ENCODE peak calls at places on chromosomes 4 and X, in ten cellular contexts. F is testis, B is AG09309, M is cardiac muscle cell, X is neuronal stem cell, J is epithelial cell of esophagus, E is astrocyte, Z is IMR-90, N is fibroblast of villous mesenchyme, V is stomach. L is an unnamed sample.
A peak's percentile ranks its signal among the peaks of the same experiment; 100 is the strongest.

GRCh38 chrX:19673334-19674040 is 158.2 kb upstream of the MAP3K15 start:
- DNase-seq in F (peak; percentile 27), B (peak; percentile 75), M (no peak), X (no peak), J (peak; percentile 89), E (peak; percentile 93), Z (peak; percentile 95), N (peak; percentile 93), V (peak; percentile 49), L (no peak)

GRCh38 chr4:2419814-2420213 is 1.1 kb downstream of the CFAP99 start:
- DNase-seq in F (peak; percentile 77), B (no peak), M (no peak), X (no peak), J (no peak), E (no peak), Z (no peak), N (no peak), V (no peak), L (no peak)

GRCh38 chr4:173403051-173403450 is 4.1 kb upstream of the SCRG1 start:
- DNase-seq in F (no peak), B (peak; percentile 66), M (no peak), X (no peak), J (peak; percentile 80), E (no peak), Z (peak; percentile 39), N (no peak), V (no peak), L (no peak)

GRCh38 chr4:119026662-119027444 is 108.8 kb upstream of the MYOZ2 start:
- DNase-seq in F (no peak), B (no peak), M (no peak), X (no peak), J (no peak), E (no peak), Z (no peak), N (peak; percentile 46), V (no peak), L (no peak)

GRCh38 chr4:139655116-139655515 is 10.5 kb upstream of the MGST2 start:
- DNase-seq in F (peak; percentile 37), B (peak; percentile 27), M (peak; percentile 41), X (no peak), J (peak; percentile 80), E (peak; percentile 39), Z (peak; percentile 48), N (peak; percentile 42), V (no peak), L (peak; percentile 33)

GRCh38 chr4:11614426-11614825 is 185.7 kb upstream of the HS3ST1 start:
- DNase-seq in F (no peak), B (no peak), M (no peak), X (no peak), J (peak; percentile 98), E (peak; percentile 31), Z (peak; percentile 37), N (no peak), V (peak; percentile 35), L (no peak)

GRCh38 chr4:1937550-1937949 is 66.4 kb downstream of the NSD2 start:
- DNase-seq in F (no peak), B (no peak), M (no peak), X (no peak), J (no peak), E (no peak), Z (no peak), N (no peak), V (no peak), L (no peak)

GRCh38 chrX:13266641-13267420 is 53.0 kb downstream of the ATXN3L start:
- DNase-seq in F (no peak), B (no peak), M (no peak), X (peak; percentile 51), J (peak; percentile 82), E (peak; percentile 52), Z (peak; percentile 49), N (no peak), V (no peak), L (peak; percentile 93)

GRCh38 chr4:40827774-40828173 is 78.0 kb downstream of the NSUN7 start:
- DNase-seq in F (no peak), B (no peak), M (no peak), X (no peak), J (no peak), E (no peak), Z (peak; percentile 6), N (no peak), V (no peak), L (no peak)

GRCh38 chr4:176102414-176102813 is 36.8 kb downstream of the WDR17 start:
- DNase-seq in F (no peak), B (no peak), M (no peak), X (no peak), J (no peak), E (no peak), Z (no peak), N (no peak), V (no peak), L (no peak)

GRCh38 chrX:94560930-94561329 is 886.9 kb downstream of the FAM133A start:
- DNase-seq in F (no peak), B (no peak), M (no peak), X (no peak), J (no peak), E (no peak), Z (no peak), N (no peak), V (no peak), L (no peak)

GRCh38 chr4:141458501-141458900 is 177.9 kb upstream of the IL15 start:
- DNase-seq in F (no peak), B (no peak), M (no peak), X (no peak), J (peak; percentile 84), E (no peak), Z (peak; percentile 27), N (no peak), V (no peak), L (no peak)

DNA sequence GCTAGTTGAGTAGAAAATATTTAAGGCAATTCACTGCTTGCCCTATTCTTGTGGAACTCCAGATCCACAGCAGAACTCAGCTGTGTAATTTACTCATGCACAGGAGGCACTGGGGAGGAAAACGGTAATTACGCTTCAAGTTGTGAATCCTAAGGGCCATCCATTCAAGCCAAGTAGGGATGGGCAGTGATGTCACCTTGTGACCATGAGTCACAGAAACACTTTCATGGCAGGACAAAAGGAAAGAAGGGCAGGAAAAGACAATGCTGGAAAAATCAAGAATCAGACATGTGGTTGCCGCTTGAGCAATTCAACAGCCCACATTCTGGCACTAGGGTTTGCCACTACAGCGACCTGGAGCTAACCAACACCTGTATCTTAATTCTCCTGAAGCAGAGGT is 1.4 kb downstream of the PAQR3 start:
- DNase-seq in F (no peak), B (no peak), M (no peak), X (no peak), J (peak; percentile 22), E (peak; percentile 39), Z (peak; percentile 16), N (no peak), V (no peak), L (no peak)
- H3K4me3 ChIP-seq in F (peak overlapping the region; percentile 94), B (no peak overlapping the region), M (peak overlapping the region; percentile 48), X (peak overlapping the region; percentile 99), J (no peak overlapping the region), E (peak overlapping the region; percentile 91), Z (no peak overlapping the region), N (no peak overlapping the region), V (no peak overlapping the region), L (peak overlapping the region; percentile 79)

GRCh38 chrX:39162322-39162721 is 361.1 kb downstream of the MID1IP1 start:
- DNase-seq in F (peak; percentile 38), B (no peak), M (no peak), X (no peak), J (no peak), E (no peak), Z (no peak), N (no peak), V (no peak), L (peak; percentile 54)
- H3K4me3 ChIP-seq in F (no peak overlapping the region), B (no peak overlapping the region), M (no peak overlapping the region), X (no peak overlapping the region), J (no peak overlapping the region), E (no peak overlapping the region), Z (no peak overlapping the region), N (no peak overlapping the region), V (no peak overlapping the region), L (peak overlapping the region; percentile 24)

GRCh38 chr4:99894998-99895397 is 771 bp upstream of the LAMTOR3 start:
- DNase-seq in F (no peak), B (no peak), M (no peak), X (no peak), J (no peak), E (no peak), Z (no peak), N (no peak), V (no peak), L (no peak)

GRCh38 chr4:99893029-99893428 is 1.2 kb downstream of the LAMTOR3 start:
- DNase-seq in F (no peak), B (no peak), M (no peak), X (no peak), J (no peak), E (no peak), Z (no peak), N (no peak), V (no peak), L (no peak)

DNA sequence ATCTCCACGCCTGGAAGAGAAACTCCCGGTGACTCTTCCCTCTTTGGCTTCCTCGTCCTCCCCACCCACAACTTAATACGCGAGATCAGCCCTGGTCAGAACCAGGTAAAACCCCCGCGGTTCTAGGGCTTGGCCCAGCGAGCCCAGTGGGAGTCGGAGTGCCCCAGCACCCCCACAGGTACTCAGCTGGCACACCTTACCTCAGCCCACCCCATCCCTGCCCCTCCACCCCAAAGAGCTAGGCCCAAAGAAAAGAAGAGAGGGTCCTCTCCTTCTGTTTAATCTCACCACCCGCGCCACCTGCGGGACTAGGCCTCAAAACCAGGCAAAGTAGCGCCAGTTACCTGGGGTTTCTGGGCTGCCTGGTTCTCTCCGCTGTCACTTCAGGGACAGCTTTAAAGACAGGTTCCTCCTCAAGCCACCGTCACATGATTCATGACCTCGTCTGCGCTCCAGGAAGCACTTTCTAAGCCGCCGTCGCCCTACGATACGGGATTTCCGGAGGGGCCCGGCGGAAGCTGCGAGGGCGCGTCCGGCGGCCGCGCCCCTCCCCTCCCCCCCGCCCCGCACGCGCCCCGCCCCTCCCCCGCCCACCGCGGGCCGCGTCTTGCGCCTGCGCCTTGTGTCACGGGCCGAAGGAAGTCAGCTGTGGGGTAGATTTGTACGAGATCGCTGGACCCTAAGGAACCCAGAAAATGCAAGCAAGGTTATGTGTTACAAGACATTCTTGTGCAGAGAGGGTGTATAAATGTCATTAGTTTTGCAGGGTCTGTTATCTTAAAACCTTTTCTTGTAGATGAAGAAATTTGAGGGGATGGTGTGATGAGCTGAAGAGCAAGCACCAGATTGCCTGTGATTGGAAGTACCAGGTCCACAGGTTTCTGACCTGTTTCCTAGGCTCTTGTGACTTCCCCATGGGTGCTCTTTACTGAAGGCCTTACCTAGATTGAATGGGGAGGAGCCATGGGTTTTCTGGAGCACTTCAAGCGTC is at the start of gene LAMTOR3:
- DNase-seq in F (peak; percentile 95), B (peak; percentile 57), M (peak; percentile 95), X (peak; percentile 69), J (peak; percentile 94), E (peak; percentile 78), Z (peak; percentile 88), N (peak; percentile 92), V (peak; percentile 91), L (peak; percentile 92)
- H3K4me3 ChIP-seq in F (peak within 1 kb of the TSS; percentile 80), B (peak within 1 kb of the TSS; percentile 99), M (peak within 1 kb of the TSS; percentile 99), X (peak within 1 kb of the TSS; percentile 89), J (peak within 1 kb of the TSS; percentile 93), E (peak within 1 kb of the TSS; percentile 92), Z (peak within 1 kb of the TSS; percentile 99), N (peak within 1 kb of the TSS; percentile 99), V (peak within 1 kb of the TSS; percentile 91), L (peak within 1 kb of the TSS; percentile 97)

DNA sequence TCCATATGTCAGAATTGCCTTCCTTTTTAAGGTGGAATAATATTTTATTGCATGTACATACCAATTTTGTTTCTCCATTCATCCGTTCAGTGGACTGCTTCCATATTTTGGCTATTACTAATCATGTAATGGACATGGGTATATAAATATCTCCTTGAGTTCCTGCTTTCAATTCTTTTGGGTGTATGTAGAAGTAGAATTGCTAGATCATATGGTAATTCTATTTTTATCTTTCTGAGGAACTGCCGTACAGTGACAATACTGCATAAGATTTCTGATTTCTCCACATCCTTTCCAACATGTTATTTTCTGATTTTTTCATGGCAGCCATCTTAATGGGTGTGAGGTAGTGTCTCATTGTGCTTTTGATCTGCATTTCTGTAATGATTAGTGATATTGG is 19.2 kb downstream of the ALPK1 start:
- DNase-seq in F (no peak), B (no peak), M (no peak), X (no peak), J (no peak), E (no peak), Z (no peak), N (no peak), V (no peak), L (no peak)
- H3K4me3 ChIP-seq in F (no peak overlapping the region), B (no peak overlapping the region), M (no peak overlapping the region), X (no peak overlapping the region), J (no peak overlapping the region), E (no peak overlapping the region), Z (no peak overlapping the region), N (no peak overlapping the region), V (no peak overlapping the region), L (no peak overlapping the region)

L was measured in neural progenitor cell.